ENCODE peak calls at places on chromosomes 7 and 10, in five cellular contexts. One of them, this sample, is unnamed. For H3K4me1, the result is how much of the 10 kb centered on the place peaks cover.

GRCh38 chr7:22542669-22543068 is 42.7 kb upstream of the STEAP1B start:
- DNase-seq in body of pancreas: no peak
- DNase-seq in CD8-positive, alpha-beta T cell: no peak
- DNase-seq in H1: peak
- DNase-seq in MM.1S: no peak
- DNase-seq in this sample: no peak

GRCh38 chr7:72343991-72344390 is 68.1 kb downstream of the CALN1 start:
- DNase-seq in body of pancreas: no peak
- DNase-seq in CD8-positive, alpha-beta T cell: no peak
- DNase-seq in H1: peak
- DNase-seq in MM.1S: no peak
- DNase-seq in this sample: no peak

GRCh38 chr10:112658900-112659328 is 211.9 kb downstream of the VTI1A start:
- DNase-seq in body of pancreas: no peak
- DNase-seq in CD8-positive, alpha-beta T cell: no peak
- DNase-seq in H1: no peak
- DNase-seq in MM.1S: no peak
- DNase-seq in this sample: no peak

GRCh38 chr7:22858640-22859561 is 36.3 kb upstream of the TOMM7 start:
- DNase-seq in body of pancreas: peak
- DNase-seq in CD8-positive, alpha-beta T cell: no peak
- DNase-seq in H1: no peak
- DNase-seq in MM.1S: no peak
- DNase-seq in this sample: no peak

GRCh38 chr10:78688945-78689935 is 379.5 kb upstream of the ZMIZ1 start:
- DNase-seq in body of pancreas: peak
- DNase-seq in CD8-positive, alpha-beta T cell: no peak
- DNase-seq in H1: no peak
- DNase-seq in MM.1S: no peak
- DNase-seq in this sample: no peak

GRCh38 chr7:127904706-127905056 is 126.6 kb downstream of the LRRC4 start:
- DNase-seq in body of pancreas: no peak
- DNase-seq in CD8-positive, alpha-beta T cell: no peak
- DNase-seq in H1: no peak
- DNase-seq in MM.1S: no peak
- DNase-seq in this sample: no peak

GRCh38 chr7:143906176-143906575 is 4.2 kb upstream of the TCAF1 start:
- DNase-seq in body of pancreas: no peak
- DNase-seq in CD8-positive, alpha-beta T cell: no peak
- DNase-seq in H1: no peak
- DNase-seq in MM.1S: no peak
- DNase-seq in this sample: no peak

GRCh38 chr10:97116534-97117162 is 69.1 kb downstream of the SLIT1 start:
- DNase-seq in body of pancreas: no peak
- DNase-seq in CD8-positive, alpha-beta T cell: no peak
- DNase-seq in H1: no peak
- DNase-seq in MM.1S: no peak
- DNase-seq in this sample: no peak

GRCh38 chr10:112696587-112696986 is 249.6 kb downstream of the VTI1A start:
- DNase-seq in body of pancreas: no peak
- DNase-seq in CD8-positive, alpha-beta T cell: no peak
- DNase-seq in H1: no peak
- DNase-seq in MM.1S: no peak
- DNase-seq in this sample: no peak

GRCh38 chr10:81179324-81179723 is 641.6 kb downstream of the SH2D4B start:
- DNase-seq in body of pancreas: no peak
- DNase-seq in CD8-positive, alpha-beta T cell: no peak
- DNase-seq in H1: no peak
- DNase-seq in MM.1S: no peak
- DNase-seq in this sample: no peak

GRCh38 chr10:124065382-124066155 is 27.8 kb downstream of the CHST15 start:
- DNase-seq in body of pancreas: no peak
- DNase-seq in CD8-positive, alpha-beta T cell: no peak
- DNase-seq in H1: no peak
- DNase-seq in MM.1S: peak
- DNase-seq in this sample: no peak

GRCh38 chr7:139821349-139822115 is 7.5 kb upstream of the TBXAS1 start:
- DNase-seq in body of pancreas: no peak
- DNase-seq in CD8-positive, alpha-beta T cell: no peak
- DNase-seq in H1: no peak
- DNase-seq in MM.1S: no peak
- DNase-seq in this sample: no peak

GRCh38 chr10:72499697-72500096 is 126.2 kb downstream of the MICU1 start:
- DNase-seq in body of pancreas: no peak
- DNase-seq in CD8-positive, alpha-beta T cell: no peak
- DNase-seq in H1: no peak
- DNase-seq in MM.1S: no peak
- DNase-seq in this sample: no peak
- H3K4me1 ChIP-seq in body of pancreas: under half
- H3K4me1 ChIP-seq in CD8-positive, alpha-beta T cell: under half
- H3K4me1 ChIP-seq in H1: under half
- H3K4me1 ChIP-seq in MM.1S: under half
- H3K4me1 ChIP-seq in this sample: under half

GRCh38 chr7:92133133-92133736 is 1.0 kb downstream of the CYP51A1 start:
- DNase-seq in body of pancreas: no peak
- DNase-seq in CD8-positive, alpha-beta T cell: no peak
- DNase-seq in H1: no peak
- DNase-seq in MM.1S: no peak
- DNase-seq in this sample: no peak

GRCh38 chr7:92135100-92135429 is 788 bp upstream of the CYP51A1 start:
- DNase-seq in body of pancreas: peak
- DNase-seq in CD8-positive, alpha-beta T cell: no peak
- DNase-seq in H1: no peak
- DNase-seq in MM.1S: peak
- DNase-seq in this sample: no peak

GRCh38 chr7:92133737-92134270 is 473 bp downstream of the CYP51A1 start:
- DNase-seq in body of pancreas: peak
- DNase-seq in CD8-positive, alpha-beta T cell: peak
- DNase-seq in H1: peak
- DNase-seq in MM.1S: peak
- DNase-seq in this sample: peak

GRCh38 chr7:92135490-92135889 is 1.2 kb upstream of the CYP51A1 start:
- DNase-seq in body of pancreas: peak
- DNase-seq in CD8-positive, alpha-beta T cell: no peak
- DNase-seq in H1: no peak
- DNase-seq in MM.1S: no peak
- DNase-seq in this sample: no peak

GRCh38 chr7:92134271-92135099 is at the start of gene CYP51A1:
- DNase-seq in body of pancreas: peak
- DNase-seq in CD8-positive, alpha-beta T cell: peak
- DNase-seq in H1: peak
- DNase-seq in MM.1S: peak
- DNase-seq in this sample: peak
- H3K4me1 ChIP-seq in body of pancreas: under half
- H3K4me1 ChIP-seq in CD8-positive, alpha-beta T cell: under half
- H3K4me1 ChIP-seq in H1: under half
- H3K4me1 ChIP-seq in MM.1S: under half
- H3K4me1 ChIP-seq in this sample: under half

GRCh38 chr7:137958593-137959431 is 43.1 kb downstream of the CREB3L2 start:
- DNase-seq in body of pancreas: no peak
- DNase-seq in CD8-positive, alpha-beta T cell: no peak
- DNase-seq in H1: no peak
- DNase-seq in MM.1S: no peak
- DNase-seq in this sample: no peak
- H3K4me1 ChIP-seq in body of pancreas: half or more
- H3K4me1 ChIP-seq in CD8-positive, alpha-beta T cell: under half
- H3K4me1 ChIP-seq in H1: under half
- H3K4me1 ChIP-seq in MM.1S: under half
- H3K4me1 ChIP-seq in this sample: under half

GRCh38 chr10:569961-570630 is 119.4 kb downstream of the DIP2C start:
- DNase-seq in body of pancreas: no peak
- DNase-seq in CD8-positive, alpha-beta T cell: no peak
- DNase-seq in H1: no peak
- DNase-seq in MM.1S: no peak
- DNase-seq in this sample: no peak

GRCh38 chr10:570631-571565 is 118.6 kb downstream of the DIP2C start:
- DNase-seq in body of pancreas: no peak
- DNase-seq in CD8-positive, alpha-beta T cell: no peak
- DNase-seq in H1: no peak
- DNase-seq in MM.1S: no peak
- DNase-seq in this sample: no peak

GRCh38 chr10:572066-572465 is 117.4 kb downstream of the DIP2C start:
- DNase-seq in body of pancreas: no peak
- DNase-seq in CD8-positive, alpha-beta T cell: no peak
- DNase-seq in H1: no peak
- DNase-seq in MM.1S: no peak
- DNase-seq in this sample: no peak

GRCh38 chr10:571643-572042 is 117.8 kb downstream of the DIP2C start:
- DNase-seq in body of pancreas: no peak
- DNase-seq in CD8-positive, alpha-beta T cell: no peak
- DNase-seq in H1: no peak
- DNase-seq in MM.1S: no peak
- DNase-seq in this sample: no peak

DNA sequence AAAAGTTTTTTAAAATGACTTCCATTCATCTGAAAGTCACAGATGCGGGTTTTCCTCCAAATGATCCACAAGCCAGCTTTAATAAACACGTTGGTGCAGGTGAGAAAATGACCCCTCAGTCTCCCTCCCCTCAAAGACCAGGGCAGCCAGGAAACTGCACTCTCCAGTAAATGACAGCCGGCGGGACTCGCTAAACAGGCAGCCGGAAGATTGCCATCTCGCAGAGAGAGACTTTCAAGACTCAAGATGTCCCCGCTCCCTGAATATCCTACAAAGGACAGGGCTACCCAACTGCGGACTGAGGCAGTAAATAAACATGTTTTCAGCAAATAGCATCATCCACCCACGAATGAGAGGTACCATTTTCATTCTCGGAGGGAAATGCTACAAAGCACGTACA is 116.8 kb downstream of the DIP2C start:
- DNase-seq in body of pancreas: no peak
- DNase-seq in CD8-positive, alpha-beta T cell: no peak
- DNase-seq in H1: no peak
- DNase-seq in MM.1S: no peak
- DNase-seq in this sample: no peak
- H3K4me1 ChIP-seq in body of pancreas: under half
- H3K4me1 ChIP-seq in CD8-positive, alpha-beta T cell: under half
- H3K4me1 ChIP-seq in H1: under half
- H3K4me1 ChIP-seq in MM.1S: under half
- H3K4me1 ChIP-seq in this sample: under half

This sample was measured in iPS DF 6.9.